ENCODE peak calls at places on chromosomes 1 and 21, in seven cellular contexts. Q is heart left ventricle; I is stimulated activated CD4-positive, alpha-beta T cell treated with anti-CD3 and anti-CD28 coated beads, TNF-alpha, amount 100 ng/mL, for 48 hours; J is skeletal muscle cell; F is B cell; A is kidney; O is type B pancreatic cell. E is an unnamed sample.

GRCh38 chr1:202649553-202650392 is 60.5 kb downstream of the SYT2 start:
- DNase-seq in F (no peak), Q (no peak), I (no peak), O (no peak), A (no peak), J (no peak), E (no peak)

GRCh38 chr1:109268431-109269211 is 14.3 kb downstream of the PSRC1 start:
- DNase-seq in O (peak), I (no peak), F (peak), Q (peak), J (no peak), A (peak), E (no peak)

GRCh38 chr21:32626633-32627196 is 14.5 kb upstream of the CFAP298 start:
- DNase-seq in O (no peak), J (peak), Q (no peak), A (no peak), I (no peak), F (no peak), E (no peak)

GRCh38 chr1:234926252-234926573 is 202.4 kb downstream of the TOMM20 start:
- DNase-seq in A (no peak), I (no peak), Q (no peak), O (no peak), F (no peak), J (no peak), E (no peak)

GRCh38 chr1:10308001-10308400 is 90.9 kb upstream of the PGD start:
- DNase-seq in J (no peak), A (no peak), F (no peak), O (no peak), I (no peak), Q (no peak), E (no peak)

GRCh38 chr1:111399792-111400610 is 27.5 kb downstream of the OVGP1 start:
- DNase-seq in Q (peak), I (no peak), J (no peak), F (peak), O (no peak), A (no peak), E (no peak)

GRCh38 chr1:56824956-56825355 is 5.8 kb upstream of the FYB2 start:
- DNase-seq in O (no peak), A (no peak), I (no peak), F (no peak), Q (no peak), J (no peak), E (no peak)

GRCh38 chr1:33005117-33005811 is 31.4 kb downstream of the AK2 start:
- DNase-seq in O (no peak), I (no peak), A (no peak), F (no peak), Q (no peak), J (no peak), E (no peak)

GRCh38 chr1:177432897-177433296 is 262.1 kb downstream of the BRINP2 start:
- DNase-seq in Q (no peak), F (no peak), J (no peak), A (no peak), I (no peak), O (no peak), E (no peak)

GRCh38 chr1:102191723-102192122 is 195.0 kb upstream of the OLFM3 start:
- DNase-seq in F (no peak), Q (no peak), O (no peak), A (no peak), I (no peak), J (no peak), E (no peak)

GRCh38 chr1:234231061-234231892 is 142.0 kb upstream of the COA6 start:
- DNase-seq in J (no peak), F (no peak), Q (no peak), A (no peak), O (no peak), I (no peak), E (no peak)

GRCh38 chr1:233327938-233328660 is 575 bp downstream of the MAP3K21 start:
- DNase-seq in F (peak), A (peak), J (no peak), Q (no peak), O (peak), I (no peak), E (no peak)